ENCODE peak calls at places on chromosomes 6 and 20, in five cellular contexts. O, N, D, H and Q are unnamed samples.

GRCh38 chr6:21992178-21992967 is 304.5 kb downstream of the PRL start:
- DNase-seq in O (no peak), N (peak; percentile 78), D (peak; percentile 67), H (peak; percentile 34), Q (peak; percentile 87)

GRCh38 chr20:39645130-39645529 is 683.0 kb downstream of the DHX35 start:
- DNase-seq in O (no peak), N (no peak), D (no peak), H (no peak), Q (no peak)

GRCh38 chr6:159939591-159940016 is 29.3 kb upstream of the IGF2R start:
- DNase-seq in O (no peak), N (no peak), D (peak; percentile 88), H (no peak), Q (no peak)

GRCh38 chr6:89351632-89352328 is 742 bp downstream of the UBE2J1 start:
- DNase-seq in O (no peak), N (peak; percentile 20), D (peak; percentile 4), H (peak; percentile 20), Q (peak; percentile 47)

GRCh38 chr20:41178904-41179432 is 41.6 kb downstream of the PLCG1 start:
- DNase-seq in O (no peak), N (peak; percentile 74), D (peak; percentile 25), H (peak; percentile 83), Q (no peak)

GRCh38 chr6:37103169-37104039 is 66.5 kb upstream of the PIM1 start:
- DNase-seq in O (peak; percentile 53), N (peak; percentile 38), D (peak; percentile 55), H (peak; percentile 34), Q (peak; percentile 54)

GRCh38 chr6:121780325-121781313 is 345.2 kb downstream of the GJA1 start:
- DNase-seq in O (no peak), N (peak; percentile 84), D (peak; percentile 95), H (peak; percentile 11), Q (peak; percentile 65)

GRCh38 chr6:71410164-71410566 is 121.6 kb downstream of the OGFRL1 start:
- DNase-seq in O (no peak), N (no peak), D (no peak), H (no peak), Q (no peak)

GRCh38 chr6:46993846-46994245 is 48.3 kb downstream of the ADGRF1 start:
- DNase-seq in O (no peak), N (peak; percentile 68), D (peak; percentile 40), H (no peak), Q (peak; percentile 15)

GRCh38 chr6:109318328-109318876 is 63.9 kb downstream of the CD164 start:
- DNase-seq in O (peak; percentile 34), N (no peak), D (no peak), H (no peak), Q (no peak)
- H3K4me3 ChIP-seq in O (no peak overlapping the region), N (no peak overlapping the region), D (no peak overlapping the region), H (no peak overlapping the region), Q (no peak overlapping the region)

DNA sequence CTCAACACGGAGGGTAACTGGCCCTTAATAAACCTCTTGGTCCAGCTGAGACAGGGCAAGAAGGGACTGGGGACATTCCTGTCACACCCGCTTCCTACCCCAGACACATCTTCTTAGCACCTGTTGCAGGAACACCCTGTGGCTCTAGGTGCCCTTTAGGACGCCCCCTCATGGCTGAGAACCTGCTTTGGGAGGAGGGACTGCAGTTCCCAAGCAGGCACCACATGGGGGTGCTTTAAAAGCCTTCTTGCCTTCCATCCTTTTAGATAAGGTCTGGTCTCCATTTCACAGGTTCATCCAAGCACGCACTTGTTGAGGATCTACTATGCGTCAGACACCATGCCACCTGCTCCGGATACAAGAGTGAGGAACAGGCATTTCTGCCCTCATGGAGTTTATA is 26.6 kb downstream of the NSFL1C start:
- DNase-seq in O (no peak), N (peak; percentile 45), D (no peak), H (peak; percentile 36), Q (no peak)
- TF ChIP-seq CTCF in O (peak; percentile 35), N (peak; percentile 69), D (peak; percentile 41), H (peak; percentile 53), Q (peak; percentile 51)

GRCh38 chr6:27126046-27126814 is 121.3 kb upstream of the PRSS16 start:
- DNase-seq in O (no peak), N (no peak), D (no peak), H (no peak), Q (no peak)

GRCh38 chr6:27129095-27129815 is 118.2 kb upstream of the PRSS16 start:
- DNase-seq in O (no peak), N (no peak), D (no peak), H (no peak), Q (no peak)

GRCh38 chr6:27128796-27129094 is 118.8 kb upstream of the PRSS16 start:
- DNase-seq in O (no peak), N (no peak), D (no peak), H (no peak), Q (no peak)

GRCh38 chr6:27127874-27128795 is 119.4 kb upstream of the PRSS16 start:
- DNase-seq in O (no peak), N (no peak), D (no peak), H (no peak), Q (no peak)

GRCh38 chr6:27126815-27127537 is 120.5 kb upstream of the PRSS16 start:
- DNase-seq in O (peak; percentile 91), N (peak; percentile 95), D (peak; percentile 95), H (peak; percentile 95), Q (peak; percentile 92)
- H3K4me3 ChIP-seq in O (peak overlapping the region; percentile 26), N (peak overlapping the region; percentile 55), D (peak overlapping the region; percentile 24), H (peak overlapping the region; percentile 39), Q (peak overlapping the region; percentile 49)

DNA sequence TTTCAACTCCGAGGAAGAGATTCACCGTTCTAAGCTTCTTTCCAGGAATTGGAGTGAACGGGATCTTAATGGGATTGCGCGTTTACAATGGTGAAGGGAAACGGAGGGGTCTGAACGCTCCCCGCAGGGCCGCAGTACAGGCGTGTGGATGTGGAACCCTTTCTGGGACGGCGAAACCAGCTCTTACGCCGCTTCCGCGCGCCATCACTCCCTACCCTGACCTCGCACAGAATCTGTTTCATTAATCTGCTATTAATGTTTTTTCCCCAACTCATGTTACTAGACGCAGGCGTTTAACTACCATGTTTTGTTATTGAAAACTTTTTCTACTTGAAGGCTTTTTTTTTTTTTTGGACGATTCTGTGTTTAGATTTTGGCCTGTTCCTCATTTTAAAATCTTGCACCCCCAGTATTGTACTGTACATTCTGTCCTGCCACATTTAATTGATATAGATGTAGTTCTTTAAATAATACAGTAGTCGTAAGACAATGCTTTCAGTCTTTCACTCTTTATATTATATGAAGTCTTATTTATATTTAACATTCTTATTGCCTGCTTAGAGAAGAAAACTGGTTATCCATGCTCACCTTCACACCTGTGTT is 691 bp upstream of the SUPT3H start:
- DNase-seq in O (peak; percentile 39), N (peak; percentile 58), D (no peak), H (no peak), Q (peak; percentile 72)
- TF ChIP-seq CTCF in O (no peak), N (no peak), D (no peak), H (no peak), Q (peak; percentile 1)

GRCh38 chr6:143223895-143224294 is 163.2 kb downstream of the AIG1 start:
- DNase-seq in O (no peak), N (peak; percentile 50), D (peak; percentile 50), H (no peak), Q (peak; percentile 59)
- H3K4me3 ChIP-seq in O (no peak overlapping the region), N (no peak overlapping the region), D (no peak overlapping the region), H (no peak overlapping the region), Q (no peak overlapping the region)

GRCh38 chr6:7053125-7053784 is 54.5 kb upstream of the RREB1 start:
- DNase-seq in O (no peak), N (no peak), D (no peak), H (no peak), Q (no peak)
- TF ChIP-seq CTCF in O (no peak), N (no peak), D (no peak), H (no peak), Q (no peak)

GRCh38 chr20:44268802-44269201 is 21.7 kb downstream of the GDAP1L1 start:
- DNase-seq in O (no peak), N (no peak), D (no peak), H (no peak), Q (no peak)

GRCh38 chr20:44274303-44275017 is 27.4 kb downstream of the GDAP1L1 start:
- DNase-seq in O (no peak), N (no peak), D (no peak), H (no peak), Q (no peak)

GRCh38 chr20:44273231-44274215 is 26.4 kb downstream of the GDAP1L1 start:
- DNase-seq in O (no peak), N (no peak), D (no peak), H (no peak), Q (no peak)

DNA sequence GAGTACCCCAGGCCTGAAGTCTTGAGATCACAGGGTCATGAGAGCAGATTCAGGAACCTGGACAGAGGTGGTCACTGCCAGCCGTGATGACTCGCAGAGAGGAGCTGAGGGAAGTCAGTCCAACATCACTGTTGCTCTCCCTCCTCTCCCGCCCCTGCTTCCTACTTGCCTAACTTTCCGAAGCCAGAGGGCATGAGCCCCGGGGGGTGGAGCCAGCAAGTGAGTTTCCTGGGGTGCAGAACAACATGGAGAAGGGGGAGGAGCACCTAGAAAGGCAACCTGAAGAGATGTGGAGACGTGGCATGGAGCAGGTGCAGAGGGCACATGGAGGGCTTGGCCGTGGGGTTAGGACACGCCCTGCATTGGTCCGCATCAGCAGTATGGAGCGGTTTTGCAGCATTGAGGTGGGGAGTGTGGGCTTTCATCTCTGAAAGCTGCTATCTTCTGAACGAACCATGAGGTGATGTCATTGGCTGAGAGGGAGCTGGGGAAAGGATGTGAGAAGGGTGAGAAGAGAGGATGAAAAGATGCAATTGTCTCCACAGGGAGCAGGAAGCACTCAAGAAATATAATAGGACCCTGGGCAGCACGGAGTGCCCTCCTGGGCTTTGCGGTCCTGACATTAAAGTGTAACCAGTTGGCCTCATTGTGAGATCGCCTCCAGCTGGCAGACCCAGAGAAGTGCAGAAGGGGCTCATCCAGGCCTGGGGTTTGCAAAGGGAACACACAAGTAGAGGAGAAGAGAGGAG is 25.0 kb downstream of the GDAP1L1 start:
- DNase-seq in O (no peak), N (no peak), D (no peak), H (peak; percentile 47), Q (no peak)
- H3K4me3 ChIP-seq in O (no peak overlapping the region), N (no peak overlapping the region), D (no peak overlapping the region), H (no peak overlapping the region), Q (no peak overlapping the region)

GRCh38 chr6:109383438-109383940 is 1.2 kb upstream of the CD164 start:
- DNase-seq in O (no peak), N (no peak), D (no peak), H (no peak), Q (no peak)
- TF ChIP-seq CTCF in O (no peak), N (no peak), D (no peak), H (peak; percentile 7), Q (no peak)

GRCh38 chr6:76250666-76251065 is 178.2 kb upstream of the IMPG1 start:
- DNase-seq in O (no peak), N (no peak), D (no peak), H (no peak), Q (no peak)
- H3K4me3 ChIP-seq in O (no peak overlapping the region), N (no peak overlapping the region), D (no peak overlapping the region), H (no peak overlapping the region), Q (no peak overlapping the region)

DNA sequence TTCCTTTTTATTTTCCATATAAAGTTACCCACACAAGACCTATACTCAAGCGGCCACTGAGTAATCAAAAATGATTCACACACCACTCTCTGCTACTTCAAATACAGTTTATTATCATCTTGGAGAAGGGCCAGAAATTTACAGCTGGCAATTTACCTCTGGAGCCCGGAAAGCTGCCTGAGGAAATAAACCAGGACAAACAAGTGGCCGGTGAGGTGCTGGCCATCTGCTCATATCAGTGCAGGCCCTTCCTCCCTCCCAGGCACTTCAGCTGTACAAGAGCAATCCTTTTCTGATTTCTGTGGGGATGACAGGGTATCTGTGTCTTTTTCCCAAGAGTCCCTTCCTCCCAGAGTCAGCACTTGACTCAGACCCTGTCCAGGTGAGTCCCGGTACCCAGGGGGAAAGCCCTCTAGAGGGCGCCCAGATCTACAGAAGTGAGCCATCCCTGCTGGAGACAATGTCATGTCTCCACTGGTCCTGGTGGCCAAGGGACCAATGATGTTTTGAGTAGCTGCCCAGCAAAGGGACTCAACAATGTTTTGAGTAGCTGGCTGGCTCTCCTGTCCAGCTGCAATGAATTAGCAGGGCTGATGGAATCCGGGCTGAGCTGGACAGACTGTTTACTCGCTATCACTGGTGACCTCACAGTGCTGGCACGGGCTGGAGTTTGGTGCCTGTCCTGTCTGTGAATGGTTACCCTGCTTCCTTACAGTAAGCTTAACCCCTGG is 23.6 kb downstream of the LRP11 start:
- DNase-seq in O (peak; percentile 16), N (peak; percentile 55), D (peak; percentile 81), H (peak; percentile 55), Q (peak; percentile 76)
- TF ChIP-seq CTCF in O (peak; percentile 64), N (peak; percentile 83), D (peak; percentile 58), H (peak; percentile 68), Q (peak; percentile 72)